ENCODE peak calls at places on chromosomes 2 and 18, in six cellular contexts. S, O, T, F, E and W are unnamed samples.

GRCh38 chr18:9404565-9405060 is 70.0 kb downstream of the TWSG1 start:
- DNase-seq in T (no peak), S (no peak), E (peak; percentile 25), F (peak; percentile 69), O (no peak), W (no peak)

GRCh38 chr2:219772697-219773096 is 145.3 kb downstream of the SLC4A3 start:
- DNase-seq in F (no peak), S (no peak), O (no peak), T (no peak), E (no peak), W (no peak)

GRCh38 chr2:235611756-235612155 is 117.9 kb downstream of the AGAP1 start:
- DNase-seq in T (no peak), F (no peak), E (no peak), O (no peak), S (peak; percentile 37), W (no peak)

GRCh38 chr2:67277450-67277849 is 119.7 kb upstream of the ETAA1 start:
- DNase-seq in E (no peak), O (peak; percentile 13), F (no peak), T (no peak), S (no peak), W (peak; percentile 5)

GRCh38 chr2:33602216-33602830 is 3.2 kb upstream of the FAM98A start:
- DNase-seq in S (no peak), E (no peak), T (no peak), O (no peak), F (no peak), W (no peak)

GRCh38 chr18:13464432-13465125 is 246.0 kb downstream of the LDLRAD4 start:
- DNase-seq in S (no peak), O (no peak), E (peak; percentile 64), T (peak; percentile 44), F (peak; percentile 25), W (no peak)

GRCh38 chr2:18387479-18388206 is 172.8 kb downstream of the RDH14 start:
- DNase-seq in S (peak; percentile 65), F (peak; percentile 68), T (peak; percentile 23), O (peak; percentile 71), E (peak; percentile 6), W (peak; percentile 92)

GRCh38 chr2:28032816-28033215 is 142.3 kb downstream of the BABAM2 start:
- DNase-seq in S (no peak), T (no peak), E (no peak), F (no peak), O (no peak), W (no peak)

GRCh38 chr2:189698020-189698887 is 23.8 kb downstream of the ANKAR start:
- DNase-seq in F (peak; percentile 30), O (peak; percentile 67), S (peak; percentile 26), E (no peak), T (no peak), W (peak; percentile 44)

GRCh38 chr2:189696223-189696622 is 21.8 kb downstream of the ANKAR start:
- DNase-seq in S (no peak), E (no peak), F (no peak), O (no peak), T (no peak), W (no peak)

GRCh38 chr2:189702071-189702470 is 27.6 kb downstream of the ANKAR start:
- DNase-seq in S (no peak), E (no peak), F (no peak), O (peak; percentile 21), T (no peak), W (no peak)

DNA sequence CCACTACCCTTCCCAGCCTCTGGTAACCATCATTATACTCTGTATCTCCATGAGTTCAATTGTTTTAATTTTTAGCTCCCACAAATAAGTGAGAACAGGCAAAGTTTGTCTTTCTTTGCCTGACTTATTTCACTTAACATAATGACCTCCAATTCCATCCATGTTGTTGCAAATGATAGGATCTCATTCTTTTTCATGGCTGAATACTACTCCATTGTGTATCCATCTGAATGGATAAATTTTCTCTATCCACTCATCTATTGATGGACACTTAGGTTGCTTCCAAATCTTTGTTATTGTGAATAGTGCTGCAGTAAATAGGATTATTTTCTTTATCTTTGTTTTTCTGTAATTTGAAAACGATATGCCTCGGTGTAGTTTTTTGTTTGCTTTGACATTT is 26.2 kb downstream of the ANKAR start:
- DNase-seq in O (no peak), F (no peak), S (no peak), E (no peak), T (no peak), W (no peak)
- TF ChIP-seq TAF1 in O (no peak), F (no peak), S (no peak), E (no peak), T (no peak), W (no peak)

GRCh38 chr18:49655266-49656097 is 93.6 kb downstream of the LIPG start:
- DNase-seq in E (no peak), F (no peak), S (no peak), O (no peak), T (no peak), W (no peak)
- TF ChIP-seq TAF1 in E (no peak), F (no peak), S (no peak), O (no peak), T (no peak), W (no peak)

DNA sequence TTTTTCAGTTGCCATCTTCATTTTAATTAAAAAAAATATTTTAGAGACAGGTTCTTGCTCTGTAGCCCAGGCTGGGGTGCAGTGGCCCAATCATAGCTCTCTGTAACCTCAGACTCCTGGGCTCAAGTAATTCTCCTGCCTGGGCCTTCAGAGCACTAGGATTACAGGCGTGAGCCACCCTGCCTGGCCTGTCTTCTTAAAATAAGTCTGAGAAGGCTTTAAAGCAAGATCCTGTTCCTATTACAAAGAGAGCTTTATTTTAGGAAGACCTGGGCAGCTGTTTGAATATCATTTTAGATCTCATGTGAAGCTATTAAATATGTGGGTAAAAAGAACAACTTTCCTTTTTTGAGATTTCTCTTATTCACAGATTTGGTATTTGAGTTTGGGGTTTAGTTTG is 1.5 kb downstream of the FAM228A start:
- DNase-seq in F (no peak), S (no peak), E (no peak), O (no peak), T (no peak), W (no peak)
- TF ChIP-seq TAF1 in F (no peak), S (no peak), E (no peak), O (no peak), T (no peak), W (no peak)

GRCh38 chr2:223599646-223600009 is 2.5 kb downstream of the SCG2 start:
- DNase-seq in O (no peak), T (no peak), S (no peak), E (no peak), F (no peak), W (no peak)

GRCh38 chr2:223594259-223594658 is 7.9 kb downstream of the SCG2 start:
- DNase-seq in S (peak; percentile 44), E (no peak), O (no peak), F (no peak), T (no peak), W (no peak)

GRCh38 chr2:223596208-223596607 is 6.0 kb downstream of the SCG2 start:
- DNase-seq in O (no peak), S (no peak), T (no peak), F (no peak), E (no peak), W (no peak)

GRCh38 chr2:223598994-223599645 is 3.0 kb downstream of the SCG2 start:
- DNase-seq in F (no peak), S (peak; percentile 25), O (no peak), E (no peak), T (no peak), W (no peak)

GRCh38 chr2:223597071-223597470 is 5.1 kb downstream of the SCG2 start:
- DNase-seq in E (no peak), T (no peak), F (no peak), S (no peak), O (no peak), W (no peak)
- TF ChIP-seq TAF1 in E (no peak), T (no peak), F (no peak), S (no peak), O (no peak), W (no peak)

DNA sequence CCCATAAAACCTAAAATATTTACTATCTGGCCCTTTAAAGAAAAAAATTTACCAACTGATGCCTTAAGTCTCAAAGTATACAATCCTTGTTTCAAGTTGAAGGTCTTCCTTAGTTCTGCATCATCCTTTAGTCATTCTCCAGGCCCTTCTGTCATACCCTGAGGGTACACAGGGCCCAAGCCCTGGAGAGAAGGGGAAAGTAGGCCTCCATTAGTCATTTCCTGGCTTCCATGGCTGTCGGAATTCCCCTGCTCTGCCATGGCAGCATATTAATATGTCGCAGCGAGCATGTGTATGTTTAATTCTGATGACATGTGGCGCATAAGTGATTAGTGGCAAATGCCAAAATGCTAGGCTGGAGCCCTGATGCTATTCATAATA is 22.0 kb downstream of the GPR39 start:
- DNase-seq in T (no peak), O (no peak), E (no peak), S (no peak), F (no peak), W (no peak)
- TF ChIP-seq TAF1 in T (no peak), O (no peak), E (no peak), S (no peak), F (no peak), W (no peak)

GRCh38 chr18:37778417-37779165 is 213.0 kb upstream of the CELF4 start:
- DNase-seq in O (peak; percentile 37), S (peak; percentile 78), T (no peak), F (peak; percentile 68), E (peak; percentile 53), W (peak; percentile 84)
- TF ChIP-seq TAF1 in O (no peak), S (no peak), T (no peak), F (no peak), E (no peak), W (no peak)

GRCh38 chr2:45494275-45494977 is 116.6 kb downstream of the SRBD1 start:
- DNase-seq in T (peak; percentile 21), S (peak; percentile 56), F (peak; percentile 23), E (peak; percentile 5), O (peak; percentile 64), W (no peak)
- TF ChIP-seq TAF1 in T (no peak), S (no peak), F (no peak), E (no peak), O (no peak), W (no peak)

DNA sequence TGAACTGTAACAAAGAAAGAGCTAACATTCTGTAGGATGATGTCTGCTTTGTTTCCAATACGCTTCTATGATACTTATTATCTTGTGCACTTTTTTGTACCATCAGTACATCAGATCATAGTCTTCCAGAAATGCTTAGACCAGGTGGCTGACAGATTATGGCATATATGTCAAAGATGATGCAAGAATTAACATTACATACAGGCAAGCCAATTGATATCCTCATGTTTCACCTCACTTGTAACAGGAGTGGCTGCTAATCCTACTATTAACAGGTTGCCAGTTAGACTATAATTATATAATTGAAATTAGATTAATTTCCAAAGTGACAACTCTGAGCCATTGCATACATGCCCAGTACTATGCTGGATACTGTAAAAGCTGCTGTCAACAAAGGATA is 77.3 kb downstream of the TLK1 start:
- DNase-seq in F (no peak), O (no peak), S (no peak), E (no peak), T (no peak), W (no peak)
- TF ChIP-seq TAF1 in F (no peak), O (no peak), S (no peak), E (no peak), T (no peak), W (no peak)

GRCh38 chr2:177393381-177393780 is 808 bp downstream of the AGPS start:
- DNase-seq in E (no peak), O (no peak), T (no peak), S (peak; percentile 25), F (no peak), W (no peak)
- TF ChIP-seq TAF1 in E (no peak), O (no peak), T (no peak), S (no peak), F (no peak), W (no peak)